ENCODE peak calls at places on chromosomes 12 and 14, in four cellular contexts. One of them, this sample, is unnamed.

GRCh38 chr12:116339062-116339461 is 61.6 kb upstream of the MED13L start:
- DNase-seq in lung microvascular endothelial cell: no peak
- DNase-seq in cardiac muscle cell: no peak
- DNase-seq in HFF-Myc: no peak
- DNase-seq in this sample: no peak

GRCh38 chr14:57346741-57347140 is 43.6 kb upstream of the NAA30 start:
- DNase-seq in lung microvascular endothelial cell: no peak
- DNase-seq in HFF-Myc: no peak
- DNase-seq in cardiac muscle cell: no peak
- DNase-seq in this sample: no peak

GRCh38 chr14:100417466-100417865 is 94.3 kb downstream of the SLC25A47 start:
- DNase-seq in lung microvascular endothelial cell: peak
- DNase-seq in cardiac muscle cell: peak
- DNase-seq in HFF-Myc: peak
- DNase-seq in this sample: peak

GRCh38 chr12:108734200-108734906 is 3.0 kb upstream of the CORO1C start:
- DNase-seq in cardiac muscle cell: peak
- DNase-seq in lung microvascular endothelial cell: peak
- DNase-seq in HFF-Myc: peak
- DNase-seq in this sample: peak

GRCh38 chr14:101230161-101230850 is 326.8 kb upstream of the RTL1 start:
- DNase-seq in cardiac muscle cell: peak
- DNase-seq in HFF-Myc: no peak
- DNase-seq in lung microvascular endothelial cell: no peak
- DNase-seq in this sample: no peak

GRCh38 chr14:74585406-74586335 is 26.4 kb downstream of the LTBP2 start:
- DNase-seq in lung microvascular endothelial cell: no peak
- DNase-seq in cardiac muscle cell: no peak
- DNase-seq in HFF-Myc: no peak
- DNase-seq in this sample: no peak

GRCh38 chr14:99587463-99588278 is 16.3 kb downstream of the CCDC85C start:
- DNase-seq in cardiac muscle cell: no peak
- DNase-seq in HFF-Myc: no peak
- DNase-seq in lung microvascular endothelial cell: no peak
- DNase-seq in this sample: no peak

GRCh38 chr14:20873370-20874177 is 17.6 kb upstream of the RNASE3 start:
- DNase-seq in HFF-Myc: peak
- DNase-seq in lung microvascular endothelial cell: peak
- DNase-seq in cardiac muscle cell: peak
- DNase-seq in this sample: peak

GRCh38 chr14:68088463-68088862 is 268.9 kb downstream of the RAD51B start:
- DNase-seq in lung microvascular endothelial cell: peak
- DNase-seq in cardiac muscle cell: peak
- DNase-seq in HFF-Myc: no peak
- DNase-seq in this sample: no peak

GRCh38 chr12:23204933-23205778 is 580.2 kb downstream of the ETNK1 start:
- DNase-seq in lung microvascular endothelial cell: peak
- DNase-seq in cardiac muscle cell: peak
- DNase-seq in HFF-Myc: peak
- DNase-seq in this sample: peak

This sample was measured in AG20443.